ENCODE peak calls at places on chromosome 21, in seven cellular contexts. Z is SW480; Y is activated CD8-positive, alpha-beta memory T cell treated with anti-CD3 and anti-CD28 coated beads for 24 hours; W is iPS-NIHi11; U is cardiac muscle cell; E is Panc1; S is activated T-helper 2 cell treated with anti-CD3 and anti-CD28 coated beads, Interferon-gamma antibody, Interleukin-2, Interleukin-4, amounts not matched to agents 10 μg/mL and 5 μg/mL and 100 μg/mL, durations not matched to agents 14 hours and 24 hours and 36 hours. O is an unnamed sample.

GRCh38 chr21:45084121-45084520 is 9.7 kb downstream of the ADARB1 start:
- DNase-seq in Z (no peak), Y (no peak), W (no peak), U (no peak), E (no peak), S (no peak), O (no peak)

GRCh38 chr21:21084179-21084578 is 86.0 kb downstream of the NCAM2 start:
- DNase-seq in Z (no peak), Y (no peak), W (no peak), U (no peak), E (no peak), S (no peak), O (no peak)

GRCh38 chr21:15986277-15986676 is 256.5 kb downstream of the USP25 start:
- DNase-seq in Z (no peak), Y (no peak), W (no peak), U (peak; percentile 45), E (no peak), S (no peak), O (no peak)

GRCh38 chr21:46126321-46127238 is 28.7 kb downstream of the COL6A2 start:
- DNase-seq in Z (no peak), Y (no peak), W (peak; percentile 33), U (no peak), E (no peak), S (no peak), O (no peak)

GRCh38 chr21:46058339-46059145 is 39.4 kb upstream of the COL6A2 start:
- DNase-seq in Z (no peak), Y (peak; percentile 59), W (no peak), U (no peak), E (no peak), S (no peak), O (no peak)

GRCh38 chr21:45818904-45819285 is 162.7 kb upstream of the COL6A1 start:
- DNase-seq in Z (peak; percentile 97), Y (peak; percentile 89), W (no peak), U (no peak), E (no peak), S (peak; percentile 64), O (peak; percentile 8)

GRCh38 chr21:21731626-21732025 is 733.4 kb downstream of the NCAM2 start:
- DNase-seq in Z (no peak), Y (no peak), W (no peak), U (no peak), E (no peak), S (no peak), O (no peak)

GRCh38 chr21:42846221-42846620 is 33.1 kb downstream of the WDR4 start:
- DNase-seq in Z (no peak), Y (no peak), W (peak; percentile 1), U (no peak), E (no peak), S (no peak), O (no peak)

GRCh38 chr21:38853421-38853919 is 47.7 kb downstream of the ETS2 start:
- DNase-seq in Z (peak; percentile 93), Y (no peak), W (peak; percentile 33), U (no peak), E (peak; percentile 55), S (no peak), O (peak; percentile 96)

GRCh38 chr21:32653326-32653901 is 41.2 kb upstream of the CFAP298 start:
- DNase-seq in Z (peak; percentile 49), Y (no peak), W (peak; percentile 75), U (peak; percentile 39), E (peak; percentile 24), S (no peak), O (peak; percentile 55)

GRCh38 chr21:44557491-44558328 is 885 bp downstream of the KRTAP10-3 start:
- DNase-seq in Z (no peak), Y (peak; percentile 37), W (no peak), U (no peak), E (no peak), S (no peak), O (no peak)

GRCh38 chr21:32597205-32597604 is 11.9 kb upstream of the TCP10L start:
- DNase-seq in Z (peak; percentile 87), Y (no peak), W (no peak), U (no peak), E (peak; percentile 74), S (no peak), O (peak; percentile 96)

GRCh38 chr21:27149034-27149433 is 182.1 kb upstream of the ADAMTS5 start:
- DNase-seq in Z (no peak), Y (no peak), W (no peak), U (no peak), E (no peak), S (no peak), O (no peak)

GRCh38 chr21:45267390-45267760 is 20.3 kb downstream of the POFUT2 start:
- DNase-seq in Z (no peak), Y (peak; percentile 51), W (no peak), U (no peak), E (no peak), S (no peak), O (no peak)

GRCh38 chr21:26425576-26425975 is 147.5 kb downstream of the CYYR1 start:
- DNase-seq in Z (no peak), Y (no peak), W (no peak), U (no peak), E (no peak), S (no peak), O (no peak)

GRCh38 chr21:13937236-13937635 is 273.5 kb downstream of the LIPI start:
- DNase-seq in Z (no peak), Y (no peak), W (peak; percentile 1), U (no peak), E (no peak), S (no peak), O (peak; percentile 6)

GRCh38 chr21:43799301-43799840 is 10.0 kb downstream of the RRP1 start:
- DNase-seq in Z (no peak), Y (no peak), W (peak; percentile 4), U (no peak), E (no peak), S (no peak), O (no peak)

GRCh38 chr21:34126269-34126668 is 52.9 kb downstream of the MRPS6 start:
- DNase-seq in Z (no peak), Y (no peak), W (no peak), U (peak; percentile 35), E (no peak), S (no peak), O (peak; percentile 17)

GRCh38 chr21:19999369-20000272 is 998.6 kb upstream of the NCAM2 start:
- DNase-seq in Z (no peak), Y (no peak), W (no peak), U (no peak), E (no peak), S (no peak), O (no peak)

GRCh38 chr21:20443558-20444155 is 554.6 kb upstream of the NCAM2 start:
- DNase-seq in Z (peak; percentile 27), Y (no peak), W (peak; percentile 41), U (peak; percentile 58), E (no peak), S (no peak), O (peak; percentile 67)

GRCh38 chr21:38999148-38999547 is 184.1 kb downstream of the PSMG1 start:
- DNase-seq in Z (no peak), Y (no peak), W (no peak), U (no peak), E (no peak), S (no peak), O (no peak)

GRCh38 chr21:17725339-17725738 is 93.8 kb downstream of the C21orf91 start:
- DNase-seq in Z (no peak), Y (no peak), W (no peak), U (no peak), E (no peak), S (no peak), O (peak; percentile 84)

GRCh38 chr21:26167593-26167992 is 3.0 kb downstream of the APP start:
- DNase-seq in Z (no peak), Y (no peak), W (no peak), U (no peak), E (no peak), S (no peak), O (peak; percentile 54)

GRCh38 chr21:42763578-42764442 is 110.4 kb downstream of the PDE9A start:
- DNase-seq in Z (no peak), Y (no peak), W (no peak), U (no peak), E (no peak), S (no peak), O (no peak)

GRCh38 chr21:36147891-36148290 is 8.7 kb upstream of the DOP1B start:
- DNase-seq in Z (no peak), Y (no peak), W (no peak), U (no peak), E (no peak), S (no peak), O (no peak)

GRCh38 chr21:25572895-25573310 is 34.4 kb downstream of the MRPL39 start:
- DNase-seq in Z (no peak), Y (no peak), W (no peak), U (no peak), E (no peak), S (no peak), O (no peak)

GRCh38 chr21:31203371-31204054 is 140.5 kb downstream of the TIAM1 start:
- DNase-seq in Z (no peak), Y (no peak), W (no peak), U (no peak), E (no peak), S (no peak), O (no peak)

GRCh38 chr21:37396855-37397254 is 30.3 kb downstream of the DYRK1A start:
- DNase-seq in Z (no peak), Y (no peak), W (no peak), U (no peak), E (no peak), S (no peak), O (no peak)

GRCh38 chr21:43806017-43806710 is 16.8 kb downstream of the RRP1 start:
- DNase-seq in Z (no peak), Y (no peak), W (no peak), U (no peak), E (no peak), S (no peak), O (no peak)

GRCh38 chr21:31136891-31137290 is 98.6 kb upstream of the KRTAP19-8 start:
- DNase-seq in Z (no peak), Y (no peak), W (no peak), U (no peak), E (no peak), S (no peak), O (no peak)

GRCh38 chr21:45590726-45591618 is 48.7 kb upstream of the SLC19A1 start:
- DNase-seq in Z (no peak), Y (peak; percentile 87), W (no peak), U (no peak), E (no peak), S (peak; percentile 53), O (peak; percentile 62)

GRCh38 chr21:32412162-32412997 is at the start of gene EVA1C:
- DNase-seq in Z (peak; percentile 86), Y (peak; percentile 88), W (peak; percentile 74), U (peak; percentile 32), E (no peak), S (peak; percentile 34), O (peak; percentile 63)

GRCh38 chr21:27519357-27519756 is 552.5 kb upstream of the ADAMTS5 start:
- DNase-seq in Z (peak; percentile 5), Y (no peak), W (no peak), U (no peak), E (no peak), S (no peak), O (no peak)

GRCh38 chr21:35002879-35003722 is 46.0 kb downstream of the RUNX1 start:
- DNase-seq in Z (no peak), Y (peak; percentile 49), W (no peak), U (no peak), E (no peak), S (no peak), O (no peak)

GRCh38 chr21:42651515-42652401 is 1.7 kb upstream of the PDE9A start:
- DNase-seq in Z (no peak), Y (no peak), W (no peak), U (no peak), E (no peak), S (no peak), O (no peak)

GRCh38 chr21:21200103-21200938 is 202.1 kb downstream of the NCAM2 start:
- DNase-seq in Z (no peak), Y (no peak), W (no peak), U (no peak), E (peak; percentile 28), S (peak; percentile 13), O (no peak)

GRCh38 chr21:42557420-42557819 is 43.8 kb downstream of the SLC37A1 start:
- DNase-seq in Z (no peak), Y (peak; percentile 52), W (no peak), U (no peak), E (no peak), S (no peak), O (no peak)

O was measured in DMS53.